ENCODE peak calls at places on chromosomes 1 and 21, in five cellular contexts. T is HTR-8/SVneo, Q is amygdala, F is anterior cingulate cortex, E is skeletal muscle cell. G is an unnamed sample.
A peak's percentile ranks its signal among the peaks of the same experiment; 100 is the strongest.

GRCh38 chr1:66271904-66272254 is 262.1 kb upstream of the SGIP1 start:
- DNase-seq in T (no peak), Q (peak; percentile 32), F (peak; percentile 11), E (no peak), G (no peak)

GRCh38 chr1:230186003-230186863 is 119.2 kb downstream of the GALNT2 start:
- DNase-seq in T (peak; percentile 72), Q (no peak), F (no peak), E (peak; percentile 78), G (no peak)

GRCh38 chr1:153921803-153922075 is 1.0 kb downstream of the GATAD2B start:
- DNase-seq in T (no peak), Q (no peak), F (no peak), E (no peak), G (no peak)

GRCh38 chr21:28253378-28253777 is 739.3 kb downstream of the LTN1 start:
- DNase-seq in T (no peak), Q (no peak), F (no peak), E (no peak), G (no peak)

GRCh38 chr1:154176341-154176740 is 15.6 kb downstream of the TPM3 start:
- DNase-seq in T (no peak), Q (no peak), F (no peak), E (peak; percentile 51), G (no peak)

GRCh38 chr1:229949500-229949899 is 117.5 kb upstream of the GALNT2 start:
- DNase-seq in T (no peak), Q (no peak), F (no peak), E (no peak), G (no peak)

GRCh38 chr1:184621262-184621661 is 133.4 kb downstream of the EDEM3 start:
- DNase-seq in T (no peak), Q (no peak), F (no peak), E (peak; percentile 83), G (no peak)

GRCh38 chr21:43627527-43627926 is 31.8 kb downstream of the HSF2BP start:
- DNase-seq in T (no peak), Q (no peak), F (no peak), E (no peak), G (no peak)

GRCh38 chr1:28983509-28984310 is 69.3 kb downstream of the EPB41 start:
- DNase-seq in T (no peak), Q (no peak), F (no peak), E (no peak), G (no peak)

GRCh38 chr1:225626698-225627097 is 26.2 kb downstream of the ENAH start:
- DNase-seq in T (no peak), Q (no peak), F (no peak), E (no peak), G (no peak)

GRCh38 chr1:154772611-154773515 is 97.2 kb downstream of the KCNN3 start:
- DNase-seq in T (no peak), Q (no peak), F (no peak), E (no peak), G (no peak)

GRCh38 chr1:174075245-174075692 is 53.1 kb upstream of the RC3H1 start:
- DNase-seq in T (no peak), Q (no peak), F (no peak), E (no peak), G (no peak)

GRCh38 chr1:107530543-107530942 is 389.7 kb downstream of the NTNG1 start:
- DNase-seq in T (no peak), Q (no peak), F (no peak), E (no peak), G (no peak)

GRCh38 chr1:22753396-22754083 is 42.9 kb downstream of the EPHB2 start:
- DNase-seq in T (no peak), Q (no peak), F (no peak), E (peak; percentile 49), G (no peak)

GRCh38 chr1:88726697-88727096 is 42.6 kb downstream of the PKN2 start:
- DNase-seq in T (no peak), Q (no peak), F (no peak), E (no peak), G (no peak)

GRCh38 chr1:204455831-204456145 is 38.8 kb downstream of the PIK3C2B start:
- DNase-seq in T (no peak), Q (no peak), F (no peak), E (no peak), G (no peak)

GRCh38 chr1:34806396-34806795 is 13.6 kb downstream of the GJA4 start:
- DNase-seq in T (no peak), Q (no peak), F (no peak), E (no peak), G (no peak)

GRCh38 chr1:50531027-50531426 is 107.8 kb upstream of the DMRTA2 start:
- DNase-seq in T (no peak), Q (no peak), F (no peak), E (no peak), G (no peak)

GRCh38 chr1:85818371-85818770 is 110.1 kb upstream of the ZNHIT6 start:
- DNase-seq in T (no peak), Q (no peak), F (no peak), E (peak; percentile 50), G (no peak)

GRCh38 chr1:224533517-224533916 is 82.6 kb upstream of the CNIH3 start:
- DNase-seq in T (no peak), Q (no peak), F (no peak), E (no peak), G (no peak)

GRCh38 chr1:113511269-113511668 is 121.0 kb downstream of the MAGI3 start:
- DNase-seq in T (no peak), Q (no peak), F (no peak), E (no peak), G (no peak)